ENCODE peak calls at places on chromosomes 6 and 20, in seven cellular contexts. Q is PC-3, L is fibroblast of mammary gland, C is DND-41, G is lower lobe of right lung, Y is upper lobe of left lung, F is A549. W is an unnamed sample.

GRCh38 chr20:1427457-1428054 is 34.7 kb upstream of the FKBP1A start:
- DNase-seq in Q (peak; percentile 30), L (no peak), C (no peak), G (no peak), Y (no peak), F (no peak), W (no peak)

GRCh38 chr6:2900821-2901644 is 2.1 kb downstream of the SERPINB9 start:
- DNase-seq in Q (no peak), L (no peak), C (no peak), G (no peak), Y (no peak), F (no peak), W (no peak)

GRCh38 chr6:158793432-158793831 is 25.7 kb downstream of the EZR start:
- DNase-seq in Q (peak; percentile 57), L (peak; percentile 66), C (no peak), G (no peak), Y (no peak), F (peak; percentile 67), W (peak; percentile 6)

GRCh38 chr6:15616266-15616665 is 46.6 kb downstream of the DTNBP1 start:
- DNase-seq in Q (no peak), L (no peak), C (no peak), G (no peak), Y (no peak), F (no peak), W (no peak)

GRCh38 chr6:125140808-125141207 is 12.8 kb upstream of the TPD52L1 start:
- DNase-seq in Q (no peak), L (peak; percentile 26), C (no peak), G (no peak), Y (no peak), F (no peak), W (no peak)

GRCh38 chr6:36337814-36338213 is 1.1 kb upstream of the BNIP5 start:
- DNase-seq in Q (no peak), L (no peak), C (no peak), G (no peak), Y (no peak), F (no peak), W (no peak)

GRCh38 chr20:1469925-1470571 is 3.4 kb upstream of the NSFL1C start:
- DNase-seq in Q (peak; percentile 100), L (peak; percentile 99), C (peak; percentile 39), G (peak; percentile 81), Y (peak; percentile 13), F (peak; percentile 98), W (peak; percentile 87)

GRCh38 chr6:227074-227782 is 65.1 kb upstream of the DUSP22 start:
- DNase-seq in Q (no peak), L (peak; percentile 83), C (no peak), G (no peak), Y (no peak), F (no peak), W (peak; percentile 29)

GRCh38 chr20:24840121-24840713 is 108.9 kb upstream of the CST7 start:
- DNase-seq in Q (no peak), L (no peak), C (no peak), G (no peak), Y (no peak), F (no peak), W (no peak)

GRCh38 chr20:62437430-62437829 is 10.1 kb upstream of the RBBP8NL start:
- DNase-seq in Q (no peak), L (no peak), C (no peak), G (no peak), Y (peak; percentile 43), F (no peak), W (no peak)

GRCh38 chr6:29760328-29760727 is 37.1 kb downstream of the HLA-F start:
- DNase-seq in Q (no peak), L (no peak), C (no peak), G (no peak), Y (no peak), F (no peak), W (no peak)

GRCh38 chr6:110511401-110511800 is 35.0 kb upstream of the SLC22A16 start:
- DNase-seq in Q (peak; percentile 25), L (no peak), C (no peak), G (no peak), Y (no peak), F (no peak), W (no peak)

GRCh38 chr6:138596126-138596525 is 96.8 kb upstream of the NHSL1 start:
- DNase-seq in Q (no peak), L (no peak), C (no peak), G (no peak), Y (no peak), F (no peak), W (no peak)

GRCh38 chr6:1767481-1768246 is 157.9 kb downstream of the FOXC1 start:
- DNase-seq in Q (peak; percentile 68), L (peak; percentile 79), C (no peak), G (no peak), Y (no peak), F (peak; percentile 2), W (no peak)

GRCh38 chr6:91713911-91714310 is 1127.0 kb upstream of the MAP3K7 start:
- DNase-seq in Q (peak; percentile 55), L (no peak), C (no peak), G (no peak), Y (no peak), F (no peak), W (no peak)

GRCh38 chr6:159941286-159942113 is 27.4 kb upstream of the IGF2R start:
- DNase-seq in Q (peak; percentile 57), L (peak; percentile 69), C (peak; percentile 38), G (no peak), Y (no peak), F (peak; percentile 24), W (no peak)

GRCh38 chr6:156557269-156557885 is 219.8 kb upstream of the ARID1B start:
- DNase-seq in Q (peak; percentile 17), L (no peak), C (no peak), G (no peak), Y (no peak), F (peak; percentile 29), W (no peak)

GRCh38 chr20:14142964-14143627 is 147.8 kb downstream of the MACROD2 start:
- DNase-seq in Q (no peak), L (peak; percentile 62), C (no peak), G (no peak), Y (no peak), F (peak; percentile 42), W (no peak)

GRCh38 chr6:20366082-20366834 is 35.4 kb upstream of the E2F3 start:
- DNase-seq in Q (no peak), L (no peak), C (peak; percentile 74), G (no peak), Y (no peak), F (no peak), W (peak; percentile 9)

GRCh38 chr6:37982320-37982719 is 162.8 kb downstream of the ZFAND3 start:
- DNase-seq in Q (no peak), L (no peak), C (no peak), G (no peak), Y (no peak), F (no peak), W (no peak)

GRCh38 chr6:153150400-153150766 is 19.3 kb upstream of the RGS17 start:
- DNase-seq in Q (no peak), L (no peak), C (no peak), G (no peak), Y (no peak), F (no peak), W (no peak)

GRCh38 chr6:124999105-124999764 is 37.0 kb downstream of the RNF217 start:
- DNase-seq in Q (peak; percentile 53), L (no peak), C (no peak), G (no peak), Y (no peak), F (no peak), W (peak; percentile 29)

GRCh38 chr20:47389867-47390347 is 33.4 kb upstream of the ZMYND8 start:
- DNase-seq in Q (peak; percentile 98), L (peak; percentile 93), C (no peak), G (no peak), Y (no peak), F (peak; percentile 100), W (no peak)

GRCh38 chr6:33963351-33963750 is 159.5 kb upstream of the MLN start:
- DNase-seq in Q (no peak), L (no peak), C (no peak), G (no peak), Y (no peak), F (no peak), W (no peak)

GRCh38 chr6:168190646-168191443 is 111.8 kb upstream of the FRMD1 start:
- DNase-seq in Q (no peak), L (no peak), C (no peak), G (no peak), Y (no peak), F (no peak), W (no peak)

GRCh38 chr6:29447670-29448069 is 8.6 kb downstream of the OR10C1 start:
- DNase-seq in Q (peak; percentile 22), L (no peak), C (no peak), G (no peak), Y (no peak), F (no peak), W (no peak)

GRCh38 chr6:40721252-40721936 is 134.2 kb upstream of the LRFN2 start:
- DNase-seq in Q (no peak), L (no peak), C (no peak), G (no peak), Y (no peak), F (no peak), W (no peak)

GRCh38 chr20:45835230-45836224 is 1.9 kb downstream of the SNX21 start:
- DNase-seq in Q (peak; percentile 95), L (peak; percentile 98), C (no peak), G (no peak), Y (no peak), F (no peak), W (peak; percentile 20)
- H3K4me3 ChIP-seq in Q (peak overlapping the region; percentile 78), L (peak overlapping the region; percentile 78), C (no peak overlapping the region), G (peak overlapping the region; percentile 84), Y (peak overlapping the region; percentile 91), F (no peak overlapping the region), W (no peak overlapping the region)

GRCh38 chr6:13667655-13668054 is 44.0 kb downstream of the RANBP9 start:
- DNase-seq in Q (no peak), L (peak; percentile 22), C (no peak), G (no peak), Y (no peak), F (no peak), W (no peak)
- H3K4me3 ChIP-seq in Q (no peak overlapping the region), L (no peak overlapping the region), C (no peak overlapping the region), G (no peak overlapping the region), Y (no peak overlapping the region), F (no peak overlapping the region), W (no peak overlapping the region)

DNA sequence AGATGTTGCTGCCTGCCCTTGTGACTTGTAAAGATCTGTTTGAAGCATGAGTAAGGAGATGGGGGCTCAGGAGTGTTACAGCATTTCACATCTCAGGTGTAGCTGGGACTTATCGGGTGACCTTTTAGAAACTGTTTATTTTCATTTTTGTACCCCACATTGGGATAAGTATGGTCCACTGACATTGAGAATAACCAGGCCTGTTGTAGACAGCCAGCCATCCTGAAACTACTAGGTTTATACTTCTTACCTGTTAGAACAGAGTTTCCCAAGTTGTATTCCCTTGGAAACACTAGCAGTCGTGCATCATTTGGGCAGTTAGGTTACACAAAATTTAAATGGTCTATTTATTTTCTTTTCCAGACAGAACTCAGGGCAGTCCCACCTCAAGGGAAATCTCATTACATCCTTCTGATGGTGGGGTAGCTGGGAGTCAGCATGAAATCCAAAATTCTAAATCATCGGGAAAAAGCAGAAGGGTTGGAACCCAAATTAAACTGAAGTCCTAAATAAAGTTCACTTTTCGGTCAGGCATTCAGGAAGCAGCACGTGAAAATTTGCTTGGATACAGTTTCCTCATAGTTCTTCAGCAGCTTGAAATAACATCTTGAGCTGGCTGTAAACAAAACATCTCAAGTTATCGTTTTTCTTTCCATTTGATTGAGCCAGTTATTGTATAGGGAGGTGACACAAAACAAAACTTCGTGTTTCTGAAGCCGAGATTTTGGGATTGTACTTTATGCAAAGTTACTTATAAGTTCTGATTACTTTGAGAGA is 30.5 kb downstream of the FOXO3 start:
- DNase-seq in Q (no peak), L (peak; percentile 36), C (no peak), G (no peak), Y (no peak), F (no peak), W (no peak)
- H3K4me3 ChIP-seq in Q (no peak overlapping the region), L (no peak overlapping the region), C (no peak overlapping the region), G (no peak overlapping the region), Y (no peak overlapping the region), F (no peak overlapping the region), W (no peak overlapping the region)

GRCh38 chr6:31116661-31117385 is 2.2 kb downstream of the PSORS1C1 start:
- DNase-seq in Q (no peak), L (peak; percentile 38), C (no peak), G (no peak), Y (no peak), F (no peak), W (no peak)
- H3K4me3 ChIP-seq in Q (no peak overlapping the region), L (no peak overlapping the region), C (no peak overlapping the region), G (no peak overlapping the region), Y (no peak overlapping the region), F (no peak overlapping the region), W (no peak overlapping the region)